ENCODE peak calls at places on chromosome 10, in six cellular contexts. E is CD4-positive, alpha-beta memory T cell; O is K562; C is A673; R is aorta; V is H9. J is an unnamed sample. For H3K4me1, the result is how much of the 10 kb centered on the place peaks cover.

GRCh38 chr10:20846263-20846662 is 50.8 kb downstream of the NEBL start:
- DNase-seq in R (no peak), C (no peak), E (no peak), V (no peak), O (no peak), J (no peak)

GRCh38 chr10:125521721-125522680 is 161.0 kb downstream of the TEX36 start:
- DNase-seq in E (no peak), C (peak), R (no peak), V (peak), O (peak), J (no peak)

GRCh38 chr10:110609592-110609991 is 34.5 kb upstream of the RBM20 start:
- DNase-seq in C (peak), R (no peak), O (no peak), V (no peak), E (no peak), J (no peak)

GRCh38 chr10:112738586-112739218 is 211.3 kb upstream of the TCF7L2 start:
- DNase-seq in V (no peak), E (no peak), O (no peak), R (no peak), C (no peak), J (no peak)

GRCh38 chr10:42543840-42544372 is 94.5 kb downstream of the ZNF33B start:
- DNase-seq in O (no peak), V (no peak), C (no peak), E (no peak), R (no peak), J (no peak)

GRCh38 chr10:11163990-11164805 is 146.5 kb downstream of the CELF2 start:
- DNase-seq in E (no peak), R (no peak), V (no peak), O (no peak), C (no peak), J (no peak)

GRCh38 chr10:79384773-79385391 is 37.6 kb downstream of the PPIF start:
- DNase-seq in V (peak), O (no peak), C (no peak), R (peak), E (no peak), J (no peak)

GRCh38 chr10:110323503-110323902 is 18.8 kb upstream of the SMNDC1 start:
- DNase-seq in E (no peak), R (no peak), V (no peak), C (no peak), O (no peak), J (no peak)

GRCh38 chr10:123637326-123637880 is 28.8 kb upstream of the GPR26 start:
- DNase-seq in R (no peak), E (no peak), O (no peak), C (no peak), V (no peak), J (no peak)

GRCh38 chr10:34637419-34637911 is 177.6 kb downstream of the PARD3 start:
- DNase-seq in V (peak), C (peak), R (peak), E (peak), O (peak), J (peak)

GRCh38 chr10:84293574-84294016 is 34.8 kb upstream of the CCSER2 start:
- DNase-seq in O (peak), E (no peak), V (no peak), C (no peak), R (no peak), J (no peak)

GRCh38 chr10:46550795-46551700 is 5.4 kb downstream of the GPRIN2 start:
- DNase-seq in V (peak), O (peak), E (no peak), R (peak), C (no peak), J (peak)

GRCh38 chr10:61786728-61787127 is 114.8 kb upstream of the ARID5B start:
- DNase-seq in O (no peak), V (no peak), R (no peak), E (no peak), C (no peak), J (no peak)

GRCh38 chr10:102534333-102534732 is 30.6 kb downstream of the SUFU start:
- DNase-seq in C (no peak), R (peak), O (no peak), V (no peak), E (no peak), J (no peak)

GRCh38 chr10:67815571-67816059 is 22.4 kb downstream of the DNAJC12 start:
- DNase-seq in R (no peak), O (no peak), E (no peak), C (peak), V (no peak), J (no peak)

GRCh38 chr10:17665742-17666141 is 21.8 kb downstream of the STAM start:
- DNase-seq in V (no peak), R (no peak), C (peak), E (no peak), O (no peak), J (no peak)

GRCh38 chr10:21532694-21533576 is 1.1 kb upstream of the MLLT10 start:
- DNase-seq in O (no peak), E (no peak), C (no peak), R (no peak), V (no peak), J (no peak)

GRCh38 chr10:34941471-34942357 is 126.6 kb upstream of the PARD3 start:
- DNase-seq in C (no peak), O (no peak), V (no peak), E (no peak), R (peak), J (no peak)

GRCh38 chr10:24869354-24870016 is 82.9 kb downstream of the PRTFDC1 start:
- DNase-seq in R (no peak), C (no peak), E (no peak), O (no peak), V (no peak), J (no peak)

GRCh38 chr10:44386546-44387052 is 1.7 kb upstream of the CXCL12 start:
- DNase-seq in R (peak), E (peak), C (peak), O (peak), V (peak), J (no peak)

GRCh38 chr10:56178210-56178609 is 182.8 kb downstream of the ZWINT start:
- DNase-seq in O (no peak), V (no peak), R (no peak), C (no peak), E (no peak), J (no peak)

GRCh38 chr10:80199828-80200227 is 5.5 kb downstream of the ANXA11 start:
- DNase-seq in O (no peak), R (no peak), V (no peak), C (no peak), E (no peak), J (no peak)

GRCh38 chr10:63703113-63703670 is 182.0 kb downstream of the REEP3 start:
- DNase-seq in C (peak), E (no peak), V (no peak), O (no peak), R (no peak), J (no peak)

GRCh38 chr10:22226599-22226998 is 8.8 kb upstream of the EBLN1 start:
- DNase-seq in V (no peak), R (no peak), C (no peak), E (no peak), O (no peak), J (no peak)

GRCh38 chr10:10871312-10871711 is 146.4 kb upstream of the CELF2 start:
- DNase-seq in O (no peak), V (no peak), R (no peak), E (no peak), C (no peak), J (no peak)

GRCh38 chr10:15367296-15367830 is 3.7 kb downstream of the FAM171A1 start:
- DNase-seq in O (no peak), E (no peak), C (no peak), R (peak), V (no peak), J (no peak)

GRCh38 chr10:15370212-15370740 is 813 bp downstream of the FAM171A1 start:
- DNase-seq in C (no peak), O (peak), R (peak), V (no peak), E (peak), J (peak)

GRCh38 chr10:15368456-15368855 is 2.6 kb downstream of the FAM171A1 start:
- DNase-seq in O (no peak), V (no peak), E (no peak), R (no peak), C (no peak), J (no peak)

GRCh38 chr10:15370741-15371701 is at the start of gene FAM171A1:
- DNase-seq in C (peak), V (peak), R (peak), E (peak), O (peak), J (peak)

GRCh38 chr10:15369642-15370211 is 1.4 kb downstream of the FAM171A1 start:
- DNase-seq in E (no peak), V (peak), R (peak), C (no peak), O (no peak), J (no peak)
- H3K27ac ChIP-seq in E (no peak), V (no peak), R (no peak), C (peak), O (no peak), J (no peak)

GRCh38 chr10:7473474-7473873 is 62.6 kb upstream of the SFMBT2 start:
- DNase-seq in V (no peak), C (no peak), R (no peak), E (no peak), O (no peak), J (no peak)
- H3K4me1 ChIP-seq in V (under half), C (under half), R (under half), E (under half), O (under half), J (under half)

GRCh38 chr10:52191049-52191448 is 123.0 kb upstream of the DKK1 start:
- DNase-seq in V (no peak), E (no peak), R (no peak), O (no peak), C (no peak), J (no peak)
- H3K27ac ChIP-seq in V (no peak), E (no peak), R (no peak), O (no peak), C (no peak), J (no peak)

GRCh38 chr10:103849212-103849877 is 6.0 kb downstream of the SH3PXD2A start:
- DNase-seq in E (no peak), O (no peak), R (no peak), C (no peak), V (no peak), J (no peak)

GRCh38 chr10:103849880-103850571 is 5.3 kb downstream of the SH3PXD2A start:
- DNase-seq in V (no peak), R (no peak), C (no peak), E (no peak), O (no peak), J (no peak)

GRCh38 chr10:103847909-103848468 is 7.4 kb downstream of the SH3PXD2A start:
- DNase-seq in V (peak), C (no peak), R (no peak), E (no peak), O (no peak), J (no peak)

GRCh38 chr10:103845983-103846382 is 9.4 kb downstream of the SH3PXD2A start:
- DNase-seq in R (no peak), E (peak), O (no peak), V (no peak), C (no peak), J (peak)

DNA sequence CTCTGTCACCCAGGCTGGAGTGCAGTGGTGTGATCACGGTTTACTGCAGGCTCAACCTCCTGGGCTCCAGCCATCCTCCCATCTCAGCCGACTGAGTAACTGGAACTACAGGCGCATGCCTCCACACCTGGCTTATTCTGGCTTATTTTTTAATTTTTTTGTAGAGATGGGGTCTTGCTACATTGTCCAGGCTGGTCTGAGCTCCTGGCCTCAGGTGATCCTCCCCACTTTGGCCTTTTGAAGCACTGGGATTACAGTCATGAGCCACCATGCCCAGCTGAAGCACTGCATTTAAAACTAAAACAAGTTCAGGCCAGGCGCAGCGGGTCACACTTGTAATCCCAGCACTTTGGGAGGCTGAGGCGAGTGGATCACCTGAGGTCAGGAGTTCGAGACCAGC is 8.0 kb downstream of the SH3PXD2A start:
- DNase-seq in E (no peak), R (no peak), O (no peak), V (no peak), C (no peak), J (no peak)
- H3K4me1 ChIP-seq in E (under half), R (under half), O (under half), V (under half), C (under half), J (under half)

GRCh38 chr10:60289800-60290199 is 99.9 kb downstream of the ANK3 start:
- DNase-seq in V (no peak), R (no peak), O (no peak), C (no peak), E (no peak), J (no peak)

GRCh38 chr10:60291354-60291930 is 98.2 kb downstream of the ANK3 start:
- DNase-seq in V (no peak), O (no peak), C (no peak), E (no peak), R (no peak), J (no peak)

GRCh38 chr10:60293797-60294196 is 95.9 kb downstream of the ANK3 start:
- DNase-seq in V (no peak), R (no peak), C (no peak), E (no peak), O (no peak), J (no peak)

GRCh38 chr10:60288291-60288690 is 101.4 kb downstream of the ANK3 start:
- DNase-seq in V (no peak), C (no peak), O (no peak), E (no peak), R (no peak), J (no peak)

GRCh38 chr10:60290558-60290957 is 99.1 kb downstream of the ANK3 start:
- DNase-seq in V (no peak), R (no peak), C (no peak), E (no peak), O (peak), J (no peak)
- H3K27ac ChIP-seq in V (no peak), R (no peak), C (no peak), E (no peak), O (no peak), J (no peak)

DNA sequence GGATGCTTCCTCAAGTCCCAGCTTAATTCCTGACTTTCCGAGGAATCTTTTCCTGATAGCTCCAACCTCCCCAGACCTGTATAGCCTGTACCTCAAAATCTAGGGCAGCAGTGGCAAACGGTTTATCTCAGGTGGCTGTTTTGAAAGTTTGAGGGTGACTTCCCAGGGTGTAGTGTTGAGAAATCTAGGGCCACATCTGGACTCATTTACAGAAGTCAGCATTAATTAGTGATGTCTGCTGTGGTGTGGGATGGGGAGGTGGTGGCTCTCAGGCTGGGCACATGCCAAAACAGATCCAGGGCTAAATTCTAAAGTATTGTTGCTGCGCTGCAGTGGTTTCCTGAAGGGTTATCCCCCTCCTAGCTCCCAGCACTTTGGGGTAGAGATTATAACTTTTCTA is 38.0 kb downstream of the UNC5B start:
- DNase-seq in O (no peak), V (no peak), R (no peak), E (no peak), C (peak), J (no peak)
- H3K4me1 ChIP-seq in O (under half), V (under half), R (under half), E (under half), C (under half), J (under half)

J was measured in CD8-positive, alpha-beta T cell.